ENCODE peak calls at places on chromosomes 6 and 20, in five cellular contexts. A is right cardiac atrium; R is CD8-positive, alpha-beta memory T cell; O is activated T-helper 1 cell treated with anti-CD3 and anti-CD28 coated beads, Interleukin-2, amount 50 U/mL, for 16 hours; W is HFFc6. V is an unnamed sample.

GRCh38 chr6:150070236-150070860 is 1.4 kb upstream of the ULBP3 start:
- DNase-seq in W (no peak), A (no peak), O (no peak), R (no peak), V (no peak)

GRCh38 chr20:24109008-24109407 is 120.4 kb upstream of the GGTLC1 start:
- DNase-seq in W (no peak), O (no peak), A (no peak), R (no peak), V (no peak)

GRCh38 chr6:12458558-12458957 is 168.4 kb downstream of the EDN1 start:
- DNase-seq in A (no peak), R (no peak), W (no peak), O (no peak), V (no peak)

GRCh38 chr20:49349678-49350077 is 71.8 kb upstream of the ZNFX1 start:
- DNase-seq in R (no peak), O (no peak), A (no peak), W (no peak), V (no peak)

GRCh38 chr20:18678599-18678998 is 90.7 kb downstream of the DTD1 start:
- DNase-seq in A (no peak), R (no peak), O (no peak), W (no peak), V (peak)

GRCh38 chr6:86423571-86423970 is 513.8 kb upstream of the HTR1E start:
- DNase-seq in W (no peak), R (no peak), A (no peak), O (no peak), V (no peak)

GRCh38 chr6:34546551-34547321 is 9.4 kb downstream of the SPDEF start:
- DNase-seq in W (no peak), O (no peak), R (no peak), A (peak), V (no peak)

GRCh38 chr6:37068523-37069270 is 63.2 kb downstream of the FGD2 start:
- DNase-seq in R (no peak), W (no peak), O (no peak), A (no peak), V (no peak)

GRCh38 chr6:2203264-2203663 is 42.1 kb downstream of the GMDS start:
- DNase-seq in W (no peak), A (no peak), R (no peak), O (no peak), V (no peak)

GRCh38 chr6:38182426-38182825 is 362.9 kb downstream of the ZFAND3 start:
- DNase-seq in O (no peak), R (no peak), A (no peak), W (no peak), V (no peak)

GRCh38 chr6:90078513-90079289 is 184.4 kb downstream of the GJA10 start:
- DNase-seq in R (peak), W (no peak), A (no peak), O (peak), V (no peak)